ENCODE peak calls at places on chromosomes 13 and 19, in ten cellular contexts. N, S, J, I, T, U, A, D, M and L are unnamed samples.

GRCh38 chr13:31485651-31486051 is 253.7 kb upstream of the RXFP2 start:
- DNase-seq in N (no peak), S (no peak), J (no peak), I (peak), T (no peak), U (no peak), A (no peak), D (no peak), M (no peak), L (no peak)

GRCh38 chr19:56705939-56706338 is 34.4 kb upstream of the ZNF835 start:
- DNase-seq in N (no peak), S (no peak), J (no peak), I (no peak), T (no peak), U (no peak), A (no peak), D (no peak), M (no peak), L (no peak)

GRCh38 chr13:46101002-46101401 is 3.8 kb downstream of the CPB2 start:
- DNase-seq in N (no peak), S (no peak), J (no peak), I (no peak), T (no peak), U (no peak), A (no peak), D (no peak), M (no peak), L (no peak)

GRCh38 chr19:39845172-39845571 is 1.0 kb downstream of the FBL start:
- DNase-seq in N (no peak), S (no peak), J (no peak), I (no peak), T (no peak), U (no peak), A (no peak), D (no peak), M (no peak), L (no peak)

GRCh38 chr13:85497652-85498051 is 301.6 kb downstream of the SLITRK6 start:
- DNase-seq in N (no peak), S (no peak), J (peak), I (peak), T (no peak), U (peak), A (no peak), D (no peak), M (peak), L (no peak)

GRCh38 chr13:99314640-99315176 is 7.5 kb upstream of the GPR183 start:
- DNase-seq in N (no peak), S (peak), J (peak), I (peak), T (no peak), U (no peak), A (peak), D (no peak), M (no peak), L (no peak)

GRCh38 chr19:12676384-12676792 is 5.3 kb downstream of the DHPS start:
- DNase-seq in N (peak), S (peak), J (peak), I (peak), T (peak), U (peak), A (peak), D (peak), M (peak), L (peak)

GRCh38 chr13:86201477-86201876 is 402.3 kb upstream of the SLITRK6 start:
- DNase-seq in N (no peak), S (no peak), J (no peak), I (no peak), T (no peak), U (no peak), A (no peak), D (no peak), M (no peak), L (no peak)

GRCh38 chr13:110702089-110702488 is 3.8 kb downstream of the CARS2 start:
- DNase-seq in N (no peak), S (no peak), J (no peak), I (no peak), T (no peak), U (no peak), A (no peak), D (no peak), M (no peak), L (no peak)

GRCh38 chr13:41199061-41199460 is 4.7 kb upstream of the KBTBD7 start:
- DNase-seq in N (no peak), S (no peak), J (no peak), I (no peak), T (no peak), U (no peak), A (no peak), D (no peak), M (no peak), L (no peak)

GRCh38 chr19:39397360-39398296 is 6.5 kb downstream of the MED29 start:
- DNase-seq in N (peak), S (peak), J (peak), I (peak), T (peak), U (no peak), A (peak), D (peak), M (peak), L (peak)

GRCh38 chr19:47779524-47780214 is 1.2 kb downstream of the SELENOW start:
- DNase-seq in N (no peak), S (no peak), J (peak), I (no peak), T (no peak), U (no peak), A (no peak), D (no peak), M (no peak), L (no peak)

GRCh38 chr19:49327878-49328544 is 3.0 kb upstream of the SLC6A16 start:
- DNase-seq in N (no peak), S (peak), J (peak), I (peak), T (no peak), U (no peak), A (peak), D (peak), M (no peak), L (no peak)